ENCODE peak calls at places on chromosomes 2 and 18, in four cellular contexts. N, D, G and S are unnamed samples.

GRCh38 chr18:25503567-25504081 is 151.7 kb upstream of the ZNF521 start:
- DNase-seq in N (no peak), D (no peak), G (no peak), S (no peak)

GRCh38 chr18:56962322-56962721 is 184.6 kb upstream of the BOD1L2 start:
- DNase-seq in N (no peak), D (no peak), G (no peak), S (no peak)

GRCh38 chr2:71100195-71100964 is 29.6 kb downstream of the MCEE start:
- DNase-seq in N (peak; percentile 33), D (peak; percentile 19), G (peak; percentile 37), S (peak; percentile 35)

GRCh38 chr2:3021720-3022119 is 355.9 kb downstream of the EIPR1 start:
- DNase-seq in N (no peak), D (no peak), G (no peak), S (no peak)

GRCh38 chr18:45850021-45850420 is 24.5 kb downstream of the SIGLEC15 start:
- DNase-seq in N (no peak), D (no peak), G (no peak), S (no peak)

GRCh38 chr2:239179851-239180371 is 220.9 kb downstream of the HDAC4 start:
- DNase-seq in N (no peak), D (no peak), G (peak; percentile 8), S (no peak)

GRCh38 chr2:151111599-151112278 is 149.9 kb downstream of the RBM43 start:
- DNase-seq in N (no peak), D (no peak), G (no peak), S (no peak)

GRCh38 chr2:36889782-36890181 is 76.6 kb downstream of the STRN start:
- DNase-seq in N (no peak), D (no peak), G (no peak), S (no peak)

GRCh38 chr2:147025611-147026010 is 819.2 kb upstream of the ACVR2A start:
- DNase-seq in N (no peak), D (no peak), G (no peak), S (no peak)

GRCh38 chr18:57561728-57562423 is 24.6 kb downstream of the FECH start:
- DNase-seq in N (no peak), D (no peak), G (no peak), S (peak; percentile 42)

GRCh38 chr2:109031481-109032228 is 42.6 kb upstream of the EDAR start:
- DNase-seq in N (peak; percentile 78), D (peak; percentile 36), G (peak; percentile 62), S (peak; percentile 62)

GRCh38 chr2:217723078-217723477 is 279.7 kb downstream of the TNS1 start:
- DNase-seq in N (no peak), D (no peak), G (no peak), S (no peak)

GRCh38 chr2:31066594-31066993 is 71.6 kb downstream of the GALNT14 start:
- DNase-seq in N (no peak), D (no peak), G (no peak), S (no peak)

GRCh38 chr2:159015174-159015573 is 46.7 kb downstream of the TANC1 start:
- DNase-seq in N (no peak), D (no peak), G (no peak), S (no peak)

GRCh38 chr18:62436636-62437519 is 85.9 kb upstream of the ZCCHC2 start:
- DNase-seq in N (no peak), D (no peak), G (no peak), S (no peak)

GRCh38 chr2:71223767-71224333 is 3.1 kb downstream of the PAIP2B start:
- DNase-seq in N (no peak), D (no peak), G (no peak), S (no peak)

GRCh38 chr18:79657342-79657996 is 22.1 kb upstream of the CTDP1 start:
- DNase-seq in N (no peak), D (no peak), G (no peak), S (no peak)

GRCh38 chr2:5938566-5938896 is 246.3 kb downstream of the SOX11 start:
- DNase-seq in N (no peak), D (no peak), G (no peak), S (no peak)

GRCh38 chr18:34562252-34562870 is 147.7 kb upstream of the DTNA start:
- DNase-seq in N (no peak), D (no peak), G (no peak), S (no peak)

GRCh38 chr2:35365859-35366258 is 989.7 kb upstream of the CRIM1 start:
- DNase-seq in N (no peak), D (no peak), G (no peak), S (no peak)

GRCh38 chr2:96954490-96954846 is 31.9 kb downstream of the FAM178B start:
- DNase-seq in N (no peak), D (no peak), G (no peak), S (no peak)

GRCh38 chr2:184326076-184326475 is 272.3 kb upstream of the ZNF804A start:
- DNase-seq in N (no peak), D (no peak), G (no peak), S (no peak)

GRCh38 chr18:58611471-58612131 is 17.3 kb downstream of the ALPK2 start:
- DNase-seq in N (no peak), D (no peak), G (no peak), S (no peak)

GRCh38 chr2:283996-284794 is 3.7 kb downstream of the ALKAL2 start:
- DNase-seq in N (no peak), D (no peak), G (no peak), S (no peak)

GRCh38 chr2:42917374-42918017 is 125.1 kb upstream of the HAAO start:
- DNase-seq in N (no peak), D (no peak), G (no peak), S (no peak)

GRCh38 chr2:102736607-102737409 is 25.0 kb upstream of the TMEM182 start:
- DNase-seq in N (peak; percentile 83), D (peak; percentile 88), G (peak; percentile 90), S (peak; percentile 86)

GRCh38 chr18:50776383-50776782 is 43.4 kb downstream of the MRO start:
- DNase-seq in N (no peak), D (no peak), G (no peak), S (no peak)

GRCh38 chr2:70519453-70519852 is 34.2 kb downstream of the TGFA start:
- DNase-seq in N (no peak), D (no peak), G (no peak), S (no peak)

GRCh38 chr2:97691166-97691565 is 21.7 kb downstream of the C2orf92 start:
- DNase-seq in N (no peak), D (no peak), G (no peak), S (no peak)

GRCh38 chr2:178271629-178272333 is 77.5 kb downstream of the OSBPL6 start:
- DNase-seq in N (no peak), D (no peak), G (no peak), S (no peak)

GRCh38 chr2:45128580-45128997 is 119.3 kb upstream of the SIX2 start:
- DNase-seq in N (no peak), D (no peak), G (no peak), S (no peak)

GRCh38 chr2:96870631-96871255 is 863 bp upstream of the SEMA4C start:
- DNase-seq in N (peak; percentile 69), D (no peak), G (no peak), S (peak; percentile 84)

GRCh38 chr18:23243178-23243577 is 107.9 kb downstream of the CABLES1 start:
- DNase-seq in N (no peak), D (no peak), G (no peak), S (no peak)

GRCh38 chr2:151789055-151789834 is 39.0 kb downstream of the ARL5A start:
- DNase-seq in N (no peak), D (no peak), G (no peak), S (no peak)

GRCh38 chr18:62744076-62744705 is 28.9 kb downstream of the PHLPP1 start:
- DNase-seq in N (no peak), D (no peak), G (no peak), S (no peak)

GRCh38 chr2:219369447-219369861 is 18.3 kb downstream of the DNPEP start:
- DNase-seq in N (no peak), D (no peak), G (no peak), S (no peak)

GRCh38 chr2:103667335-103667884 is 905.6 kb downstream of the TMEM182 start:
- DNase-seq in N (no peak), D (no peak), G (no peak), S (no peak)